ENCODE peak calls at places on chromosomes 3 and 15, in four cellular contexts. M is HepG2, F is iPS-NIHi11, A is GM19239. U is an unnamed sample.

GRCh38 chr3:131669590-131669989 is 166.8 kb upstream of the MRPL3 start:
- DNase-seq in F (no peak), A (no peak), M (no peak), U (no peak)

GRCh38 chr3:128983293-128984069 is 10.4 kb downstream of the CFAP92 start:
- DNase-seq in A (no peak), M (no peak), F (no peak), U (no peak)

GRCh38 chr3:33883538-33884203 is 85.2 kb downstream of the PDCD6IP start:
- DNase-seq in F (peak; percentile 35), M (peak; percentile 39), A (no peak), U (peak; percentile 44)

GRCh38 chr3:48405343-48405881 is 24.5 kb downstream of the PLXNB1 start:
- DNase-seq in A (no peak), F (no peak), M (no peak), U (no peak)

GRCh38 chr15:40006003-40006402 is 33.0 kb downstream of the SRP14 start:
- DNase-seq in F (no peak), M (no peak), A (no peak), U (no peak)

GRCh38 chr15:99618941-99619411 is 53.2 kb downstream of the MEF2A start:
- DNase-seq in A (no peak), F (peak; percentile 10), M (no peak), U (no peak)

GRCh38 chr15:94587071-94587470 is 355.7 kb downstream of the MCTP2 start:
- DNase-seq in M (no peak), A (no peak), F (no peak), U (no peak)

GRCh38 chr3:18438586-18438985 is 13.4 kb upstream of the SATB1 start:
- DNase-seq in M (no peak), A (no peak), F (no peak), U (no peak)

GRCh38 chr3:174438501-174439156 is 420.5 kb upstream of the NAALADL2 start:
- DNase-seq in F (no peak), M (no peak), A (no peak), U (no peak)

GRCh38 chr15:62658498-62658897 is 384.0 kb upstream of the TPM1 start:
- DNase-seq in F (no peak), M (no peak), A (no peak), U (peak; percentile 14)

GRCh38 chr3:113092746-113093145 is 102.0 kb downstream of the GTPBP8 start:
- DNase-seq in M (no peak), F (no peak), A (no peak), U (no peak)

GRCh38 chr15:90165659-90166489 is 35.3 kb upstream of the SEMA4B start:
- DNase-seq in M (peak; percentile 95), A (no peak), F (peak; percentile 50), U (peak; percentile 26)

U was measured in putamen.